ENCODE peak calls at places on chromosomes 13 and 19, in four cellular contexts. One of them, this sample, is unnamed.

GRCh38 chr19:51552608-51552995 is 18.5 kb upstream of the ZNF175 start:
- DNase-seq in MM.1S: no peak
- DNase-seq in GM23248: no peak
- DNase-seq in SK-N-SH: no peak
- DNase-seq in this sample: no peak

GRCh38 chr13:63586467-63586866 is 2170.8 kb upstream of the PCDH20 start:
- DNase-seq in MM.1S: no peak
- DNase-seq in GM23248: no peak
- DNase-seq in SK-N-SH: no peak
- DNase-seq in this sample: no peak

GRCh38 chr19:33442706-33443105 is 69.2 kb downstream of the CEBPG start:
- DNase-seq in MM.1S: no peak
- DNase-seq in GM23248: no peak
- DNase-seq in SK-N-SH: no peak
- DNase-seq in this sample: no peak

GRCh38 chr19:10363789-10364281 is 16.5 kb downstream of the TYK2 start:
- DNase-seq in MM.1S: no peak
- DNase-seq in GM23248: no peak
- DNase-seq in SK-N-SH: no peak
- DNase-seq in this sample: peak; percentile 35

GRCh38 chr13:31029129-31029528 is 96.7 kb downstream of the TEX26 start:
- DNase-seq in MM.1S: no peak
- DNase-seq in GM23248: peak; percentile 17
- DNase-seq in SK-N-SH: peak; percentile 66
- DNase-seq in this sample: no peak

GRCh38 chr13:33229446-33230177 is 55.9 kb downstream of the STARD13 start:
- DNase-seq in MM.1S: no peak
- DNase-seq in GM23248: no peak
- DNase-seq in SK-N-SH: peak; percentile 49
- DNase-seq in this sample: no peak

GRCh38 chr13:109737606-109738005 is 48.8 kb downstream of the IRS2 start:
- DNase-seq in MM.1S: no peak
- DNase-seq in GM23248: peak; percentile 91
- DNase-seq in SK-N-SH: no peak
- DNase-seq in this sample: no peak

GRCh38 chr19:12799723-12800343 is 1.8 kb downstream of the PRDX2 start:
- DNase-seq in MM.1S: no peak
- DNase-seq in GM23248: no peak
- DNase-seq in SK-N-SH: no peak
- DNase-seq in this sample: no peak

GRCh38 chr19:8090932-8091331 is 38.4 kb downstream of the CCL25 start:
- DNase-seq in MM.1S: no peak
- DNase-seq in GM23248: no peak
- DNase-seq in SK-N-SH: no peak
- DNase-seq in this sample: no peak

GRCh38 chr19:29789007-29789406 is 22.8 kb upstream of the CCNE1 start:
- DNase-seq in MM.1S: no peak
- DNase-seq in GM23248: no peak
- DNase-seq in SK-N-SH: no peak
- DNase-seq in this sample: no peak

GRCh38 chr19:18389095-18389735 is 3.3 kb downstream of the GDF15 start:
- DNase-seq in MM.1S: no peak
- DNase-seq in GM23248: no peak
- DNase-seq in SK-N-SH: no peak
- DNase-seq in this sample: no peak
- H3K9ac ChIP-seq in MM.1S: no peak overlapping the region
- H3K9ac ChIP-seq in GM23248: no peak overlapping the region
- H3K9ac ChIP-seq in SK-N-SH: no peak overlapping the region
- H3K9ac ChIP-seq in this sample: no peak overlapping the region

DNA sequence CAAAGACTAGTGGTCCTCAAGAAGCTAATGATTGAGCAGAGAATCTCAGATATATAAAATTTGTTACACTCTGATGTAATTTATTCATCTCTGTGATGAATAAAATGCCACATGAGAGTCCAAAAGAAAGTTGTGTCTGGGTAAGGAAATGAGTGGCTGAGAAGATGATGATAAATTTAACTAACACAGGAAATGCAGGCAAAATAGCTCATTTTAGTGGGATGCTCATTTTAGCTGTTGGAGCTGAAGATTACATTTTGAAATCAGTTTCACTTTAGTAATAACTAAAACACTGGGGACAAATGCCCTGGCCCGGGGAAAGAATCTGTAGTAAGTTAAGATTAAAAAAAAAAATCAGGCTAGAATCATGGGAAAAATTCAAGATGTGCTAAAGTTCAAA is 35.2 kb downstream of the SPRY2 start:
- DNase-seq in MM.1S: no peak
- DNase-seq in GM23248: peak; percentile 4
- DNase-seq in SK-N-SH: no peak
- DNase-seq in this sample: no peak
- TF ChIP-seq EZH2phosphoT487 in MM.1S: no peak
- TF ChIP-seq EZH2phosphoT487 in GM23248: no peak
- TF ChIP-seq EZH2phosphoT487 in SK-N-SH: no peak
- TF ChIP-seq EZH2phosphoT487 in this sample: no peak

DNA sequence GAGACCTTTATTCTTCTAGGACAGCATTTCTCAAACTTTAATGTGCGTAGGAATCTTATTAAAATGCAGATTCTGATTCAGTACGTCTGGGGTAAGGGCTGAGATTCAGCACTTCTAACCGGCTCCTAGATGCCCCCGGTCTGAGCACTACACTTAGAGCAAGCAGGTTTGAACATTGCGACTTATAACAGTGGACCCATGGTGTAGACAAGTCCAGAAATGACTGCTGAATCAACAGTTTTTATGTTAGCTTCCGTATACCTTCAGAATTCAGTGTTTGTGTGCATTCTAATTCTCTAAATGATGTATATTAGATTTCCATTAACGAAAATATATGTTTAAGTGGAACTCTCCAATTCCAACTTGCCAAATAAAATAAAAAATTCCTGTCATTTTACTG is 17.5 kb upstream of the CPB2 start:
- DNase-seq in MM.1S: no peak
- DNase-seq in GM23248: no peak
- DNase-seq in SK-N-SH: no peak
- DNase-seq in this sample: no peak
- H3K9ac ChIP-seq in MM.1S: no peak overlapping the region
- H3K9ac ChIP-seq in GM23248: no peak overlapping the region
- H3K9ac ChIP-seq in SK-N-SH: no peak overlapping the region
- H3K9ac ChIP-seq in this sample: no peak overlapping the region

GRCh38 chr19:3098515-3099346 is 4.6 kb downstream of the GNA11 start:
- DNase-seq in MM.1S: no peak
- DNase-seq in GM23248: peak; percentile 75
- DNase-seq in SK-N-SH: no peak
- DNase-seq in this sample: no peak
- TF ChIP-seq EZH2phosphoT487 in MM.1S: no peak
- TF ChIP-seq EZH2phosphoT487 in GM23248: no peak
- TF ChIP-seq EZH2phosphoT487 in SK-N-SH: no peak
- TF ChIP-seq EZH2phosphoT487 in this sample: no peak

GRCh38 chr19:6460099-6460884 is 700 bp upstream of the SLC25A23 start:
- DNase-seq in MM.1S: peak; percentile 99
- DNase-seq in GM23248: peak; percentile 99
- DNase-seq in SK-N-SH: peak; percentile 99
- DNase-seq in this sample: peak; percentile 99
- H3K9ac ChIP-seq in MM.1S: peak overlapping the region; percentile 78
- H3K9ac ChIP-seq in GM23248: peak overlapping the region; percentile 41
- H3K9ac ChIP-seq in SK-N-SH: peak overlapping the region; percentile 41
- H3K9ac ChIP-seq in this sample: no peak overlapping the region

DNA sequence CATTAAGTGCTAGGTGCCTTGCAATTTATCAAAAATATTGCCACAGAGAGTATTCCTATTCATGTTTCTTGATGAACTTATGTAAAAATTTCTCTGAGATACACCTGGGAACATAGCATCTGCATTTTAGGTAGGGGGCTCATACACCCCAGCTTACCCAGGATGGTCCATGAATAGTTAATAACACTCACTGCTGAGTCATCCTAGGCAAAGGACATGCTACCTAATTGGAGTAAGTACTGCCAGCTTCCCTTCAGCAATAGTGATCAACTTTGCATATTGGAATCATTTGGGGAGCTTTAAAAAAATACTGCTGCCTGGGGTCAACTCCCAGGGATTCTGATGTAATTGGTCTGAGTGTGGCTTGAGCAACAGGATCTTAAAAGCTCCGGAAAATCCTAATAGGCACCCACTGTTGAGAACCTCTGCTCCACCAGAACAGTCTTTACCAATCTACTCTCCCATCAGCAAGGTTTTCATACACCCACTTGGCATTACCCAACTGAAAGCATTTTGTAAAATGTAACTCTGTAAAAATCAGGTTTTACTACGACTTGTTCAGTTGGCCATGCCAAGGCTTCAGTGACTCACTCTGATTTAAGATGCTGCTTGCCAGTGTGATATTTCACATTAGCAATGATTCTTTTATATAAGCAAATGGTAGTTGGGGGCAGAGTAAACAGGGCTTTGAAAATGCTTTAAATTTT is 67.2 kb upstream of the FNDC3A start:
- DNase-seq in MM.1S: no peak
- DNase-seq in GM23248: peak; percentile 78
- DNase-seq in SK-N-SH: no peak
- DNase-seq in this sample: peak; percentile 80
- TF ChIP-seq EZH2phosphoT487 in MM.1S: no peak
- TF ChIP-seq EZH2phosphoT487 in GM23248: no peak
- TF ChIP-seq EZH2phosphoT487 in SK-N-SH: no peak
- TF ChIP-seq EZH2phosphoT487 in this sample: no peak

GRCh38 chr13:20798027-20798426 is 24.3 kb upstream of the EEF1AKMT1 start:
- DNase-seq in MM.1S: no peak
- DNase-seq in GM23248: no peak
- DNase-seq in SK-N-SH: no peak
- DNase-seq in this sample: no peak
- H3K9ac ChIP-seq in MM.1S: no peak overlapping the region
- H3K9ac ChIP-seq in GM23248: no peak overlapping the region
- H3K9ac ChIP-seq in SK-N-SH: no peak overlapping the region
- H3K9ac ChIP-seq in this sample: no peak overlapping the region